ENCODE peak calls at places on chromosomes 13 and 19, in seven cellular contexts. I is IMR-90, G is spleen, L is adipocyte, U is uterus, J is OCI-LY7, W is upper lobe of right lung. E is an unnamed sample. For H3K9me3 and H3K4me1, the result is how much of the 10 kb centered on the place peaks cover.

GRCh38 chr13:46197299-46197975 is 14.3 kb upstream of the LRRC63 start:
- DNase-seq in I (no peak), G (no peak), L (no peak), U (no peak), J (no peak), W (no peak), E (no peak)

GRCh38 chr13:62747152-62747551 is 1331.5 kb upstream of the PCDH20 start:
- DNase-seq in I (peak), G (no peak), L (no peak), U (no peak), J (no peak), W (no peak), E (no peak)

GRCh38 chr13:65744761-65745160 is 1485.4 kb downstream of the PCDH9 start:
- DNase-seq in I (peak), G (no peak), L (peak), U (no peak), J (no peak), W (no peak), E (no peak)

GRCh38 chr19:10404888-10405808 is 1.8 kb upstream of the CDC37 start:
- DNase-seq in I (no peak), G (no peak), L (peak), U (no peak), J (peak), W (no peak), E (no peak)

GRCh38 chr19:4359627-4360000 is 16.3 kb downstream of the MPND start:
- DNase-seq in I (no peak), G (peak), L (no peak), U (no peak), J (no peak), W (no peak), E (no peak)

GRCh38 chr19:33312065-33312464 is 9.7 kb upstream of the CEBPA start:
- DNase-seq in I (no peak), G (no peak), L (no peak), U (no peak), J (peak), W (no peak), E (no peak)

GRCh38 chr19:23305555-23305954 is 55.4 kb upstream of the ZNF724 start:
- DNase-seq in I (no peak), G (no peak), L (no peak), U (no peak), J (peak), W (no peak), E (no peak)

GRCh38 chr19:30268601-30269000 is 103.6 kb upstream of the ZNF536 start:
- DNase-seq in I (no peak), G (no peak), L (no peak), U (no peak), J (no peak), W (no peak), E (no peak)

GRCh38 chr13:109396266-109396665 is 390.1 kb downstream of the IRS2 start:
- DNase-seq in I (no peak), G (no peak), L (no peak), U (no peak), J (no peak), W (no peak), E (no peak)

GRCh38 chr13:22903925-22904324 is 276.9 kb upstream of the SGCG start:
- DNase-seq in I (no peak), G (no peak), L (no peak), U (no peak), J (no peak), W (no peak), E (no peak)

GRCh38 chr19:14113762-14114414 is 3.7 kb downstream of the PRKACA start:
- DNase-seq in I (no peak), G (peak), L (no peak), U (no peak), J (peak), W (peak), E (no peak)

GRCh38 chr19:35079826-35080225 is 35.8 kb upstream of the FXYD3 start:
- DNase-seq in I (no peak), G (no peak), L (no peak), U (no peak), J (no peak), W (no peak), E (no peak)

GRCh38 chr19:32041681-32042292 is 303.6 kb upstream of the ZNF507 start:
- DNase-seq in I (peak), G (no peak), L (peak), U (peak), J (peak), W (peak), E (no peak)

GRCh38 chr13:43306364-43306763 is 283.0 kb downstream of the DNAJC15 start:
- DNase-seq in I (no peak), G (no peak), L (no peak), U (no peak), J (no peak), W (no peak), E (no peak)

GRCh38 chr13:110064022-110064421 is 242.9 kb downstream of the COL4A1 start:
- DNase-seq in I (no peak), G (no peak), L (no peak), U (no peak), J (no peak), W (no peak), E (no peak)

GRCh38 chr19:47595937-47596336 is 13.0 kb upstream of the BICRA start:
- DNase-seq in I (no peak), G (no peak), L (no peak), U (no peak), J (no peak), W (no peak), E (no peak)

GRCh38 chr19:5142725-5143097 is 173.8 kb downstream of the KDM4B start:
- DNase-seq in I (no peak), G (peak), L (no peak), U (no peak), J (no peak), W (no peak), E (no peak)

GRCh38 chr19:46697142-46697960 is 19.6 kb downstream of the PRKD2 start:
- DNase-seq in I (peak), G (peak), L (peak), U (peak), J (peak), W (peak), E (peak)

GRCh38 chr13:28136916-28137315 is 1.4 kb upstream of the PAN3 start:
- DNase-seq in I (no peak), G (no peak), L (no peak), U (no peak), J (peak), W (no peak), E (no peak)

GRCh38 chr13:114105351-114106225 is 26.8 kb downstream of the RASA3 start:
- DNase-seq in I (no peak), G (peak), L (peak), U (peak), J (no peak), W (peak), E (peak)

GRCh38 chr13:74074723-74075122 is 59.5 kb downstream of the KLF12 start:
- DNase-seq in I (peak), G (no peak), L (peak), U (no peak), J (no peak), W (no peak), E (no peak)

GRCh38 chr13:89214115-89214514 is 1542.9 kb downstream of the SLITRK5 start:
- DNase-seq in I (no peak), G (no peak), L (no peak), U (no peak), J (no peak), W (no peak), E (no peak)

GRCh38 chr13:38090913-38091312 is 221.3 kb upstream of the TRPC4 start:
- DNase-seq in I (no peak), G (no peak), L (no peak), U (no peak), J (no peak), W (no peak), E (no peak)

GRCh38 chr13:31940076-31940475 is 91.5 kb upstream of the FRY start:
- DNase-seq in I (no peak), G (no peak), L (no peak), U (no peak), J (no peak), W (no peak), E (no peak)

GRCh38 chr19:35087393-35087792 is 28.2 kb upstream of the FXYD3 start:
- DNase-seq in I (no peak), G (no peak), L (no peak), U (no peak), J (peak), W (no peak), E (no peak)

GRCh38 chr13:37870895-37871550 is 1.5 kb upstream of the TRPC4 start:
- DNase-seq in I (peak), G (no peak), L (peak), U (no peak), J (no peak), W (no peak), E (no peak)

GRCh38 chr13:98540476-98540875 is 36.4 kb downstream of the STK24 start:
- DNase-seq in I (no peak), G (no peak), L (peak), U (no peak), J (no peak), W (no peak), E (no peak)

GRCh38 chr13:50512602-50513527 is 330.6 kb downstream of the DLEU7 start:
- DNase-seq in I (peak), G (peak), L (peak), U (peak), J (peak), W (peak), E (peak)

GRCh38 chr13:27985600-27985999 is 2.9 kb downstream of the URAD start:
- DNase-seq in I (no peak), G (no peak), L (no peak), U (no peak), J (no peak), W (no peak), E (no peak)

GRCh38 chr13:48110132-48110868 is 15.4 kb upstream of the MED4 start:
- DNase-seq in I (no peak), G (no peak), L (no peak), U (no peak), J (no peak), W (no peak), E (no peak)

GRCh38 chr13:78239681-78240080 is 321.1 kb upstream of the EDNRB start:
- DNase-seq in I (peak), G (no peak), L (no peak), U (no peak), J (no peak), W (no peak), E (no peak)

GRCh38 chr19:6568010-6568411 is 22.9 kb downstream of the CD70 start:
- DNase-seq in I (no peak), G (no peak), L (no peak), U (no peak), J (no peak), W (no peak), E (no peak)

GRCh38 chr19:41219924-41220567 is 1.0 kb downstream of the AXL start:
- DNase-seq in I (peak), G (no peak), L (peak), U (peak), J (no peak), W (peak), E (peak)

GRCh38 chr13:94595006-94595942 is 678 bp downstream of the TGDS start:
- DNase-seq in I (peak), G (peak), L (peak), U (no peak), J (peak), W (no peak), E (no peak)

GRCh38 chr19:53828531-53828930 is 4.4 kb upstream of the NLRP12 start:
- DNase-seq in I (no peak), G (no peak), L (no peak), U (no peak), J (no peak), W (no peak), E (peak)

GRCh38 chr13:79995334-79995733 is 345.6 kb downstream of the SPRY2 start:
- DNase-seq in I (peak), G (no peak), L (peak), U (no peak), J (no peak), W (no peak), E (no peak)

GRCh38 chr13:80000679-80001509 is 340.0 kb downstream of the SPRY2 start:
- DNase-seq in I (no peak), G (no peak), L (no peak), U (no peak), J (no peak), W (no peak), E (no peak)

GRCh38 chr13:79999601-80000000 is 341.3 kb downstream of the SPRY2 start:
- DNase-seq in I (peak), G (no peak), L (no peak), U (no peak), J (no peak), W (no peak), E (no peak)

GRCh38 chr13:79998386-79998785 is 342.5 kb downstream of the SPRY2 start:
- DNase-seq in I (no peak), G (no peak), L (no peak), U (no peak), J (no peak), W (no peak), E (no peak)

DNA sequence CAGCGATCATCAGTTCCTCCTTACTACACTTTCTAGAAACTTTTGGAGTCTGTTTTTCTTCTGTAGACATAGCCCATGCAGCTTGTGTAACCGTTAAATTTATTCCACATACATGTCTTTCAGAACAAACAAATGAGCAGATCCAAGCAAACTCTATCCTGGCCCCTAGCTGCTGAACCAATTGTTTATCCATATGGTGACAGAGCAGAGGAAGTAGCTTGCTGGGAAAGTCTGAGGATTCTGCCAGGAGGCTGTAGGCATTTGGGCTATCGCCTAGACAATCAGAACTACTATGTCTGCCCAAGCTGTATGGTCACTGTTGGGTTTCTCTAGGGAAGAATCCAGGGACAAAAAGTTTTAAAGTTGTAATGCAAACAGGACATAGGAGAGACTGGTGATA is 343.7 kb downstream of the SPRY2 start:
- DNase-seq in I (peak), G (no peak), L (no peak), U (no peak), J (no peak), W (no peak), E (no peak)
- H3K9me3 ChIP-seq in I (under half), G (under half), L (under half), U (under half), J (under half), W (under half), E (under half)

DNA sequence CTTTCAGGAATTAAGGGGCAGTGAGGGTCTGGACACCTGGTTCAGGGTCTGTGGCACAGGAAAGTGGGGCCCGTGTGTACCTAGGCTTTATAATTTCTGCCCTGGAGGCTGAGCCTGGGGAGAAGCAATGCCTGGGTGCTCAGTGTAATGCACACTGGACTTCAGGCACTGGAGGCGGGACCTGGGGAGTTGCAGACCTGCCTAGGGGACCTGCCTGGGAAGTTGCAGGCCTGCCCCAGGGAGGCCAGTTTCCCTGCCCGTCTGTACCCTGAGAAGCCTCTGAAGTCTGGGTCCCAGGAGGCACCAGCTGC is 2.5 kb upstream of the TMEM59L start:
- DNase-seq in I (no peak), G (no peak), L (no peak), U (no peak), J (no peak), W (no peak), E (no peak)
- H3K4me1 ChIP-seq in I (under half), G (under half), L (under half), U (under half), J (under half), W (under half), E (under half)

DNA sequence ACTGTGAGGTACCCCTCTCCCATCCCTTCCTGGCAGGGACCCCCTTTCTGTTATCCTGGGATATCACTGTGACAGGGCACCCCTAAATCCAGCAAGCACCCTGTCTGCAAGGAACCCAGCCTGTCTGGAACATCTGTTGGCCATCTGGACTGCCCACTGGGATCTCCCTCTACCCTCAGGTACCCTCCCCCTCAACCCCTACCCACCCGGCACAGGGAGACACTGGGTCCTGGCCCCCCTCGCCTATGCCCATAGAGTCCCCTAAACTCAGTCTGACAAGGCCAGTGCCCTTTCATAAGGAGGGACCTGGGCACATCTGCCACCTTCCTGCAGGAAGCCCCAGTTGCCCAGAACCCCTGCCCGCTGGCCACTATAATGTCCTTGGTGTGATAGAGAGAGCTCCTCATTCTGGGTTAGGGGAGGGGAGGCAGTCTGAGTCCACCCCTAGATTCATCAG is 2.8 kb upstream of the SLC27A5 start:
- DNase-seq in I (no peak), G (no peak), L (no peak), U (no peak), J (no peak), W (no peak), E (no peak)
- H3K4me3 ChIP-seq in I (no peak), G (peak), L (peak), U (peak), J (no peak), W (peak), E (peak)

DNA sequence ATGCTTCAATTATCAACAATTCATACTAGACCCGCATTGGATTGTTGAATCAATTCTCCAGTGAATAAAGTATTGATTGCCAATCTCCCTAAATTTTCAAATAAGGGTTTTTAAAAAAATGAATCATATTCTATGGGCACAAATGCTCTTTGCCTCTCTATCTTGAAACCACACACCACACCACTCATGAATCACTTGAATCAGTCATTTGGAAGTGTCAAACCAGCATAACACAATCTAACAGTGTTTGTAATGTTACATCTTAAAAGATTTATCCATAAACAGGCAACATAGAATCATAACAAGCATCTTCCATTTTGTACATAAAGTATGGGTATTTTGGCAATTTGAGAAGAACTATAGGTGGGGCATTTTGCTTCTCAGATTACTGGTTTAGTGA is 219.5 kb upstream of the MIR17HG start:
- DNase-seq in I (no peak), G (no peak), L (no peak), U (no peak), J (no peak), W (no peak), E (no peak)
- H3K9me3 ChIP-seq in I (under half), G (under half), L (under half), U (under half), J (under half), W (under half), E (under half)

GRCh38 chr19:902446-903226 is 9.4 kb downstream of the RNU6-9 start:
- DNase-seq in I (no peak), G (no peak), L (no peak), U (no peak), J (no peak), W (no peak), E (no peak)

GRCh38 chr19:904545-904944 is 8.5 kb downstream of the R3HDM4 start:
- DNase-seq in I (no peak), G (no peak), L (no peak), U (no peak), J (no peak), W (no peak), E (no peak)

GRCh38 chr19:907183-907853 is 5.7 kb downstream of the R3HDM4 start:
- DNase-seq in I (no peak), G (peak), L (no peak), U (no peak), J (peak), W (no peak), E (peak)

GRCh38 chr19:903266-903797 is 9.7 kb downstream of the R3HDM4 start:
- DNase-seq in I (peak), G (no peak), L (no peak), U (no peak), J (no peak), W (no peak), E (no peak)

GRCh38 chr19:906480-906879 is 6.5 kb downstream of the R3HDM4 start:
- DNase-seq in I (no peak), G (no peak), L (no peak), U (no peak), J (peak), W (no peak), E (no peak)
- H3K4me1 ChIP-seq in I (under half), G (under half), L (under half), U (under half), J (under half), W (under half), E (under half)

DNA sequence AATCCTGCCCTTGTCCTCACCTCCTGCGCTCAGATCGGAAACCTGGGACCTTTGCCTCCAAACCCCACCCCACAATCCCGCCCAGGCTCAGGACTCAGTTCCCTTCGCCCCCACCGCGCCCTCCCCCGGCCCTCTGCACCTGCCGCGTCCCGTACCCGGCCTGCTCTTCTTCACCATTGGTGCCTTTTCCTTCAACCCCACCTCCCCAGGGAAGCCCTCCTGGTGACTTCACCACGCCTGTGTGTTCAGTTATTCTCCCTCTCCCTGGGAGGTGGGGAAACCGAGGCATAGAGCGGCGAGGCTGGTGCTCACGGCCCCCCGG is 19.3 kb upstream of the TCF3 start:
- DNase-seq in I (no peak), G (no peak), L (no peak), U (no peak), J (peak), W (no peak), E (no peak)
- H3K4me3 ChIP-seq in I (no peak), G (peak), L (no peak), U (no peak), J (peak), W (no peak), E (no peak)

GRCh38 chr19:52307275-52307674 is 10.3 kb downstream of the ZNF480 start:
- DNase-seq in I (peak), G (no peak), L (no peak), U (no peak), J (peak), W (no peak), E (no peak)
- H3K9me3 ChIP-seq in I (half or more), G (half or more), L (half or more), U (under half), J (half or more), W (under half), E (under half)

E was measured in kidney.